ENCODE peak calls at places on chromosome 5, in six cellular contexts. T, R, O, W, P and A are unnamed samples.

GRCh38 chr5:171477101-171477500 is 57.7 kb downstream of the FGF18 start:
- DNase-seq in T (no peak), R (peak), O (no peak), W (no peak), P (no peak), A (no peak)

GRCh38 chr5:96936431-96937221 is 746 bp downstream of the LNPEP start:
- DNase-seq in T (no peak), R (peak), O (peak), W (peak), P (peak), A (no peak)

GRCh38 chr5:142924135-142924883 is 154.1 kb downstream of the ARHGAP26 start:
- DNase-seq in T (no peak), R (no peak), O (no peak), W (no peak), P (no peak), A (no peak)

GRCh38 chr5:61673007-61673735 is 341.1 kb downstream of the ZSWIM6 start:
- DNase-seq in T (peak), R (no peak), O (no peak), W (peak), P (no peak), A (no peak)

GRCh38 chr5:143290115-143290514 is 113.4 kb downstream of the NR3C1 start:
- DNase-seq in T (no peak), R (no peak), O (no peak), W (no peak), P (no peak), A (no peak)

GRCh38 chr5:65846102-65846501 is 80.3 kb upstream of the ERBIN start:
- DNase-seq in T (no peak), R (no peak), O (no peak), W (no peak), P (peak), A (no peak)

GRCh38 chr5:143026380-143026779 is 256.2 kb downstream of the ARHGAP26 start:
- DNase-seq in T (no peak), R (peak), O (no peak), W (no peak), P (no peak), A (no peak)

GRCh38 chr5:138770291-138770690 is 17.1 kb downstream of the CTNNA1 start:
- DNase-seq in T (no peak), R (no peak), O (no peak), W (no peak), P (no peak), A (no peak)

GRCh38 chr5:17127743-17128231 is 89.6 kb upstream of the BASP1 start:
- DNase-seq in T (no peak), R (no peak), O (no peak), W (peak), P (no peak), A (no peak)

GRCh38 chr5:132483101-132483500 is 7.5 kb downstream of the IRF1 start:
- DNase-seq in T (no peak), R (no peak), O (no peak), W (no peak), P (no peak), A (no peak)

GRCh38 chr5:31029925-31030324 is 163.6 kb upstream of the CDH6 start:
- DNase-seq in T (no peak), R (no peak), O (peak), W (no peak), P (no peak), A (no peak)

GRCh38 chr5:16886366-16886736 is 49.7 kb downstream of the MYO10 start:
- DNase-seq in T (no peak), R (no peak), O (no peak), W (no peak), P (no peak), A (no peak)

GRCh38 chr5:28156981-28157380 is 1118.6 kb upstream of the CDH9 start:
- DNase-seq in T (no peak), R (no peak), O (no peak), W (peak), P (no peak), A (no peak)

DNA sequence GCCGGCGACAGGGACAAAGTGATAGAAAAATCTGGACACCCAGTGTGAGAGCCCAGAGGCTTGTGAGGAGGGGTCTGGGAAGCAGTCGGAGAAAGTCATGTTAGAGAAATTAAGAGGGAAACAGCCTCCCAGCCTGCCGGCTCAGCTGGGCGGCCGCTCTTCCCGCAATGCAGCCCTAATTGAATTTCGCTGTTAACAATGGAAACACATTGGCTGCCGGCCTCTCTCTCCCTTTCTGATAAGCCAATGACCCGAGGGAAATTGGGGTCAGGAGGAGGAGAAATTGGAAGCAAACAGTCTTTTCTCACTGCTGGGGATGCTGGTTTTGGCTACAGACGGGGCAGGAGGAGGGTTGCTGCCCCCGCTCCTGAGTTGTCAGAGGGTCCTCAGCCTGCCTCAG is 32.2 kb downstream of the HK3 start:
- DNase-seq in T (no peak), R (no peak), O (peak), W (no peak), P (no peak), A (no peak)
- TF ChIP-seq EZH2 in T (no peak), R (no peak), O (no peak), W (peak), P (no peak), A (no peak)

DNA sequence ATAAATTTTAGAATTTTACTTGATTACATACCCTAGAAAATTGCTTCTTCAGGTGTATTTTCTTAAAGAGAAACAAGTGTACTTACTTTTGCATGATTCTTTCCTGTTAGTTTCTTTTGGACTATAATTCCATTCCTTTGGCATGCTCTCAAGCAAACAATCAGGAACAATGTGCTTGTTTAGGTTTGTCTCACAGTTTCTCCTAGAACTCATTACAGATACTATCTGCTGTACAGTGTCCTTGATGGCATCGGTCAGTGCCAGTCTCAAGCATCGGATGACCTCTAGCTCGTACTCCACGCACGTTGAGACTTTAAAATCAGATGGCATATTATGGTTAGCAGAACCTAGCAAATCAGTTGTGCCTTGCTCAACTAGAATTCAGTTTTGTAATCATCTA is 214.9 kb downstream of the KIAA0825 start:
- DNase-seq in T (no peak), R (no peak), O (no peak), W (no peak), P (no peak), A (no peak)
- TF ChIP-seq POLR2AphosphoS5 in T (no peak), R (no peak), O (no peak), W (no peak), P (no peak), A (no peak)

GRCh38 chr5:77651343-77651742 is 12.8 kb upstream of the OTP start:
- DNase-seq in T (no peak), R (no peak), O (no peak), W (no peak), P (no peak), A (no peak)
- TF ChIP-seq EZH2 in T (no peak), R (no peak), O (no peak), W (no peak), P (no peak), A (no peak)

DNA sequence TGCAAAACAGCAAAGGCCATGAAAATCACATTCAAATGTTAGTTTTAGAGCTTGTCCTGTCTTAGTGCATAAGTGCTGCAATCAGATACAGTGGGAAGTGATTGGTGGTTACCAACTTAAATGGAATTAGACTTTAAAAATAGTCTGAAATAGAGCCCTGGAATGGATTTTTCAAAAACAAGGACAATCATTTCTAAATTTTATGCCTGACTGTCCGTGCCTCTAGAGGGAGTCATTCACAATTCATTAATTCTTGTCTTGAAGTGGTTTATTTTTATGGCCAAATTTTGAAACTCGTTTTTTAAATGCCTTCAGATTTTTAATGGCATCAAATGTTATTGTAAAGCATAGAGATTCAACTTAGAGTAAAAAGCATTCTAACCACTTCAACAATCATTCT is 561.8 kb upstream of the DAB2 start:
- DNase-seq in T (no peak), R (no peak), O (no peak), W (peak), P (no peak), A (no peak)
- TF ChIP-seq POLR2AphosphoS5 in T (no peak), R (no peak), O (no peak), W (no peak), P (no peak), A (no peak)

GRCh38 chr5:107670028-107670926 is 460 bp downstream of the EFNA5 start:
- DNase-seq in T (no peak), R (no peak), O (peak), W (peak), P (no peak), A (no peak)
- TF ChIP-seq EZH2 in T (no peak), R (no peak), O (no peak), W (no peak), P (no peak), A (no peak)